ENCODE peak calls at places on chromosomes 5 and 9, in six cellular contexts. G is WERI-Rb-1, E is colonic mucosa, M is PC-9, C is OCI-LY7, F is suprapubic skin. U is an unnamed sample.

GRCh38 chr5:159175547-159175946 is 33.8 kb downstream of the RNF145 start:
- DNase-seq in G (no peak), E (no peak), M (peak; percentile 33), C (no peak), F (no peak), U (no peak)

GRCh38 chr5:126680215-126680817 is 79.6 kb downstream of the PHAX start:
- DNase-seq in G (peak; percentile 74), E (peak; percentile 63), M (no peak), C (peak; percentile 56), F (no peak), U (no peak)

GRCh38 chr5:117065800-117066199 is 491.2 kb upstream of the SEMA6A start:
- DNase-seq in G (no peak), E (no peak), M (no peak), C (no peak), F (no peak), U (no peak)

GRCh38 chr9:108838017-108838416 is 17.8 kb downstream of the ACTL7B start:
- DNase-seq in G (no peak), E (no peak), M (no peak), C (no peak), F (no peak), U (peak; percentile 85)

GRCh38 chr5:88045931-88046461 is 222.6 kb downstream of the TMEM161B start:
- DNase-seq in G (no peak), E (no peak), M (no peak), C (no peak), F (no peak), U (no peak)

GRCh38 chr9:75085640-75086039 is 2.3 kb downstream of the NMRK1 start:
- DNase-seq in G (no peak), E (no peak), M (no peak), C (no peak), F (no peak), U (peak; percentile 76)

GRCh38 chr9:35844628-35845301 is 15.7 kb downstream of the TMEM8B start:
- DNase-seq in G (no peak), E (peak; percentile 73), M (peak; percentile 36), C (peak; percentile 76), F (no peak), U (peak; percentile 81)

GRCh38 chr5:73945505-73945904 is 319.5 kb downstream of the ARHGEF28 start:
- DNase-seq in G (peak; percentile 40), E (peak; percentile 52), M (no peak), C (no peak), F (no peak), U (no peak)

GRCh38 chr5:145906401-145906800 is 30.0 kb upstream of the SH3RF2 start:
- DNase-seq in G (no peak), E (no peak), M (no peak), C (no peak), F (no peak), U (no peak)

GRCh38 chr5:145903862-145904261 is 31.0 kb upstream of the GRXCR2 start:
- DNase-seq in G (no peak), E (no peak), M (no peak), C (no peak), F (no peak), U (no peak)

GRCh38 chr5:145904743-145905142 is 31.6 kb upstream of the SH3RF2 start:
- DNase-seq in G (no peak), E (no peak), M (no peak), C (no peak), F (no peak), U (no peak)

GRCh38 chr5:145902421-145902820 is 29.6 kb upstream of the GRXCR2 start:
- DNase-seq in G (no peak), E (no peak), M (no peak), C (no peak), F (no peak), U (no peak)

GRCh38 chr5:145903113-145903512 is 30.3 kb upstream of the GRXCR2 start:
- DNase-seq in G (no peak), E (no peak), M (no peak), C (peak; percentile 6), F (no peak), U (no peak)
- TF ChIP-seq CTCF in G (no peak), E (peak; percentile 47), M (peak; percentile 62), C (peak; percentile 46), F (no peak), U (peak; percentile 41)

DNA sequence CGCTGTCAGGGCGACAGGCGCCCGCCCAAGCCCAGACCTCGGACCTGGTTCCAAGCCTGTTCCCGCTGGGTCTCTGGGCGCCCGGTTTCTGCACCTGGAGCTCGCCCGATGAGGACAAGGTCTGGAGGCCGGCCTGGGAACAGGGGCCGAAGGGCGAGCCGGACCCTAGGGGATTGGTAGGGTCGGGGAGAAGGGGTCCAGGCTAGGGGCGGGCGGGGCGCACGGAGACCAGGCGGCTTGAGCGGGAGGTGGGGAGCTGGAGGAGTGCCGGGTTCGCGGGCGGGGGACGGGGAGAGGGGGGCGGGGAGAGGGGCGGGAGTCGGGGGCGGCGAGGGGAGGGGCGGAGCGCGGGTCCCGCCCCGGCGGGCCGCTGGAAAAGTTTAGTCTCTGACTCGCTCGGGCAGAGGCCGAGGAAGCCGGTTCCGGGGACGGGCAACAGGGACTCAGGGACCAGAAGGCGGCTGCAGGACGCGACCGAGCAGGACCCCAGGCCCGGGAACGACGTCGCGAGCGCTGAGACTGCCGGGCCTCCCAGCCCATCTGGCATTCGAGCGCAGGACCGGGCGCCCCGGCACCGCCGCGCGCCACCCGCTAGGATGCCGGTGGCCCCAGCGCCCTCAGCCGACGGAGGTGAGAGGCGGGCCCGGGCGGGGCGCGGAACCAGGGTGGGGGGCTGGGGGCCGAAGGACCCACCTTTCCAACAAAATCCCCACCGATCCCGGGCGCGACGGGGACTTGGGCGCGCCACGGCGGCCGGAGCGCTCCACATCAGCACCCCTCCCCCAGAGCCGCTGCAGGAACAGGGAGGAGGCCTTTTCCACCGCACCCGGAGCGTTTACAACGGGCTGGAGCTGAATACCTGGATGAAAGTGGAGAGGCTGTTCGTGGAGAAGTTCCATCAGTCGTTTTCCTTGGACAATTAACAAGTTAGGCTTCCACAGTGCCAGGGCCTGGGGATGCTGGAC is at the start of gene S1PR3:
- DNase-seq in G (peak; percentile 75), E (no peak), M (peak; percentile 76), C (peak; percentile 17), F (peak; percentile 75), U (no peak)
- TF ChIP-seq CTCF in G (peak; percentile 1), E (no peak), M (no peak), C (no peak), F (no peak), U (peak; percentile 38)

GRCh38 chr5:148104226-148104625 is 40.4 kb downstream of the SPINK5 start:
- DNase-seq in G (no peak), E (no peak), M (no peak), C (no peak), F (no peak), U (no peak)

GRCh38 chr5:148113243-148113642 is 49.5 kb downstream of the SPINK5 start:
- DNase-seq in G (no peak), E (no peak), M (no peak), C (no peak), F (no peak), U (no peak)

GRCh38 chr5:148107608-148108007 is 43.8 kb downstream of the SPINK5 start:
- DNase-seq in G (no peak), E (no peak), M (no peak), C (no peak), F (no peak), U (peak; percentile 18)
- TF ChIP-seq CTCF in G (no peak), E (no peak), M (peak; percentile 41), C (peak; percentile 12), F (no peak), U (peak; percentile 70)

DNA sequence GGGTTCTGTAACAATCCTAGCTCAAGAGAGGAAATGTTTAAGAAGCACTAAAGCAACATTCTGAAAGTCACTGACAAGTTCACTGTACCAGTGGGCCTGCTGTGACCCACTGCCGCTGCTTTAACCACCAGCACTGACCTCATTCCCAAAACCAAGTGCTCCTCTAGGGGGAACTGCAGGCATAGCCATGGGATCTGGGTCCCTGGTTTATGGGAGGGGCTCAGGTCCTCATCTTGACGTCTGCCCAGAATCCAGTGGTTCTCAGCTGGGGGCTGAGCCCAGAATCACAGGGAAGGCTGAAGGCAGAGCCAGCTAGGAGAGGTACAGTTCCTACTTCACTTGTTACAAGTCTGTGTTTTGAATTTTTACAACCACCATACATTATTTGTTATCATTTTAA is 36.1 kb upstream of the SLC2A8 start:
- DNase-seq in G (peak; percentile 66), E (no peak), M (peak; percentile 11), C (no peak), F (no peak), U (peak; percentile 57)
- TF ChIP-seq CTCF in G (peak; percentile 54), E (no peak), M (peak; percentile 38), C (no peak), F (no peak), U (peak; percentile 50)

DNA sequence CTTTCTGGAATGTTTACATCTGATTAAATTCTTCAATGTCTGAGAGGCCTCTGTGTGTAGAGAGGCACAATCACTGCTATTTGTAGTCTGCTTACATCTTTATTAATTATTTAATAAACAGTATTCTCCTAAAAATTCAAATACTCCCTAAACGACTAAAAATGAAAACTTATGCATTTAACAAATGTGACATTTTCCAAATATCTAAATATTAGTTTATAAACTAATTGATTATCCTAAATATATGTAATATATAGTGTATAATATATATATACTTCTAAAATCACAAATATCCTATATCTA is 57.7 kb upstream of the ZBED3 start:
- DNase-seq in G (no peak), E (no peak), M (no peak), C (no peak), F (no peak), U (no peak)
- TF ChIP-seq CTCF in G (no peak), E (no peak), M (peak; percentile 32), C (peak; percentile 49), F (no peak), U (no peak)

DNA sequence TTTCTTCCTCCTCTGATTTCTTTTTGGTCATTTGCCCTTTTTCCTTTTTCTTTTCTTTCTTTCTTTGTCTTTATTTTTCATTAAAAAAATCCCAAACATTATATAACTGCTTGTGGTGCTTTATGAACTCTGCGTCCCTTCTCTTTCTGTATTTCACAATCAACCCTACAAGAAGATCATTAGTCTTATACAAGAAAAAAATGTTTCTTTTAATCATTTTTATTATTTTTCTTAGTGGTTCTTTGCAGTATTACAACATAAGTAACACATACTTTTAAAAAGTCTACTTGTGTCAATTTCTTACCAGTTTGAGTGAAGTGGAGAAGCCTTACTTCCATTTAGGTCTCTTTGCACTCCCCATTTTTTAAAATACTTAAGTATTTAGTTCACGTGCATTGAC is 212.7 kb upstream of the SMC2 start:
- DNase-seq in G (no peak), E (no peak), M (no peak), C (no peak), F (no peak), U (no peak)
- TF ChIP-seq CTCF in G (no peak), E (no peak), M (no peak), C (no peak), F (no peak), U (no peak)

GRCh38 chr5:142717582-142718215 is 31.8 kb upstream of the FGF1 start:
- DNase-seq in G (peak; percentile 23), E (no peak), M (peak; percentile 35), C (peak; percentile 13), F (no peak), U (peak; percentile 54)
- TF ChIP-seq CTCF in G (peak; percentile 67), E (peak; percentile 24), M (peak; percentile 84), C (peak; percentile 45), F (peak; percentile 70), U (peak; percentile 95)

DNA sequence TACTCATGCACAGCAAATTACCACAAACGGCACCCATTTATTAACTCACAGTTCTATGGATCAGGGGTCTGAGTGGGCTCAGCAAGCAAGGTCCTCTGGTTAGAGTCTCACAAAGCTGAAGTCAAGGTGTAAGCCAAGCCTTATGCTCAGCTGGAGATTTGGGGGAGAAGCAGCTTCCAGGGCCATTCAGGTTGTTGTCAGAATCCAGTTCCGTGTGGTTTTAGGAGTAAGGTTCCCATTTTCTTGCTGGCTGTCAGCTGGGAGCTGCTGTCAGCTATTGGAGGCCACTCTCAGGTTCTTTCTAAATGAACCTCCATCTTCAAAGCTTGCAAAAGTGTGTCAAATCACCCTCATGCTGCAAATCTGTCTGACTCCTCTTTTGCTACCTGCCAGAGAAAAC is 17.7 kb downstream of the FCN2 start:
- DNase-seq in G (no peak), E (no peak), M (no peak), C (no peak), F (no peak), U (no peak)
- TF ChIP-seq CTCF in G (no peak), E (no peak), M (no peak), C (no peak), F (no peak), U (no peak)

U was measured in foreskin keratinocyte.